ENCODE peak calls at places on chromosome 14, in eight cellular contexts. K is GM23338, B is foreskin fibroblast, U is lower leg skin, O is dorsolateral prefrontal cortex, L is AG10803, D is endothelial cell of umbilical vein, Y is GM13977. Q is an unnamed sample.

GRCh38 chr14:101068293-101068957 is 164.9 kb upstream of the RTL1 start:
- DNase-seq in K (no peak), B (no peak), U (peak; percentile 49), O (peak; percentile 53), L (no peak), D (no peak), Y (no peak), Q (no peak)

GRCh38 chr14:100122481-100123215 is 36.8 kb downstream of the DEGS2 start:
- DNase-seq in K (no peak), B (no peak), U (no peak), O (no peak), L (no peak), D (no peak), Y (no peak), Q (no peak)

GRCh38 chr14:65169351-65169750 is 67.0 kb upstream of the MAX start:
- DNase-seq in K (no peak), B (peak; percentile 88), U (no peak), O (no peak), L (peak; percentile 80), D (no peak), Y (peak; percentile 83), Q (peak; percentile 76)

GRCh38 chr14:80017796-80018195 is 193.5 kb downstream of the DIO2 start:
- DNase-seq in K (no peak), B (no peak), U (no peak), O (no peak), L (no peak), D (no peak), Y (no peak), Q (no peak)

GRCh38 chr14:77026166-77026929 is 2.2 kb downstream of the IRF2BPL start:
- DNase-seq in K (peak; percentile 56), B (peak; percentile 59), U (no peak), O (no peak), L (peak; percentile 50), D (peak; percentile 61), Y (no peak), Q (no peak)

GRCh38 chr14:91367173-91368171 is 50.1 kb downstream of the CCDC88C start:
- DNase-seq in K (no peak), B (no peak), U (no peak), O (no peak), L (no peak), D (peak; percentile 40), Y (peak; percentile 86), Q (peak; percentile 81)

GRCh38 chr14:54774824-54775223 is 127.8 kb downstream of the GCH1 start:
- DNase-seq in K (no peak), B (no peak), U (peak; percentile 83), O (no peak), L (no peak), D (no peak), Y (no peak), Q (no peak)

GRCh38 chr14:90288646-90289355 is 32.4 kb downstream of the PSMC1 start:
- DNase-seq in K (no peak), B (peak; percentile 71), U (peak; percentile 64), O (no peak), L (peak; percentile 29), D (peak; percentile 68), Y (no peak), Q (peak; percentile 38)

GRCh38 chr14:65336191-65336591 is 76.3 kb upstream of the FUT8 start:
- DNase-seq in K (no peak), B (peak; percentile 73), U (no peak), O (no peak), L (peak; percentile 77), D (no peak), Y (peak; percentile 47), Q (no peak)

GRCh38 chr14:21063479-21063878 is 5.9 kb downstream of the RNASE8 start:
- DNase-seq in K (peak; percentile 23), B (peak; percentile 71), U (peak; percentile 80), O (no peak), L (peak; percentile 90), D (no peak), Y (no peak), Q (no peak)

GRCh38 chr14:75514673-75515630 is 7.3 kb upstream of the BATF start:
- DNase-seq in K (peak; percentile 60), B (peak; percentile 61), U (no peak), O (no peak), L (no peak), D (peak; percentile 17), Y (peak; percentile 57), Q (peak; percentile 60)

GRCh38 chr14:95774265-95775160 is 60.6 kb upstream of the TCL1A start:
- DNase-seq in K (peak; percentile 86), B (peak; percentile 69), U (peak; percentile 86), O (no peak), L (peak; percentile 34), D (peak; percentile 55), Y (peak; percentile 78), Q (peak; percentile 77)

DNA sequence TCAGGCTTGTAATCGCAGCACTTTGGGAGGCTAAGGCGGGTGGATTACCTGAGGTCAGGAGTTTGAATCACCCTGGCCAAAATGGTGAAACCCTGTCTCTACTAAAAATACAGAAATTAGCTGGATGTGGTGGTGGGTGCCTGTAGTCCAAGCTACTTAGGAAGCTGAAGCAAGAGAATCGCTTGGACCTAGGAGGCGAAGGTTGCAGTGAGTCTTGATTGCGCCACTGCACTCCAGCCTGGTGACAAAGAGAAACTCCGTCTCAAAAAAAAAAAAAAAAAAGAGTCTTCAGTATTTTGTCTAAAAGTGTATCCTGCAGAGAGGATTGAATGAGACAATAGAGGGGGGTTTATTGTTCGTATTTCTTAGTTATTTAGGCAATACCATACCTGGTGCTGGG is 25.3 kb downstream of the FOXA1 start:
- DNase-seq in K (no peak), B (no peak), U (no peak), O (no peak), L (no peak), D (no peak), Y (no peak), Q (no peak)
- TF ChIP-seq CTCF in K (no peak), B (no peak), U (no peak), O (no peak), L (no peak), D (no peak), Y (no peak), Q (no peak)

GRCh38 chr14:36646664-36647416 is 14.8 kb upstream of the PAX9 start:
- DNase-seq in K (peak; percentile 67), B (no peak), U (no peak), O (no peak), L (peak; percentile 27), D (no peak), Y (peak; percentile 25), Q (peak; percentile 10)
- TF ChIP-seq CTCF in K (peak; percentile 52), B (no peak), U (no peak), O (no peak), L (peak; percentile 26), D (peak; percentile 21), Y (no peak), Q (no peak)

GRCh38 chr14:92549096-92549852 is 35.7 kb downstream of the RIN3 start:
- DNase-seq in K (no peak), B (peak; percentile 31), U (no peak), O (no peak), L (peak; percentile 23), D (no peak), Y (no peak), Q (no peak)

GRCh38 chr14:92552066-92552465 is 38.5 kb downstream of the RIN3 start:
- DNase-seq in K (no peak), B (no peak), U (no peak), O (no peak), L (no peak), D (no peak), Y (no peak), Q (no peak)

GRCh38 chr14:92549853-92550244 is 36.3 kb downstream of the RIN3 start:
- DNase-seq in K (no peak), B (peak; percentile 70), U (peak; percentile 90), O (no peak), L (peak; percentile 78), D (no peak), Y (no peak), Q (no peak)

GRCh38 chr14:92553456-92553855 is 39.9 kb downstream of the RIN3 start:
- DNase-seq in K (peak; percentile 52), B (peak; percentile 23), U (no peak), O (no peak), L (peak; percentile 43), D (no peak), Y (no peak), Q (no peak)

DNA sequence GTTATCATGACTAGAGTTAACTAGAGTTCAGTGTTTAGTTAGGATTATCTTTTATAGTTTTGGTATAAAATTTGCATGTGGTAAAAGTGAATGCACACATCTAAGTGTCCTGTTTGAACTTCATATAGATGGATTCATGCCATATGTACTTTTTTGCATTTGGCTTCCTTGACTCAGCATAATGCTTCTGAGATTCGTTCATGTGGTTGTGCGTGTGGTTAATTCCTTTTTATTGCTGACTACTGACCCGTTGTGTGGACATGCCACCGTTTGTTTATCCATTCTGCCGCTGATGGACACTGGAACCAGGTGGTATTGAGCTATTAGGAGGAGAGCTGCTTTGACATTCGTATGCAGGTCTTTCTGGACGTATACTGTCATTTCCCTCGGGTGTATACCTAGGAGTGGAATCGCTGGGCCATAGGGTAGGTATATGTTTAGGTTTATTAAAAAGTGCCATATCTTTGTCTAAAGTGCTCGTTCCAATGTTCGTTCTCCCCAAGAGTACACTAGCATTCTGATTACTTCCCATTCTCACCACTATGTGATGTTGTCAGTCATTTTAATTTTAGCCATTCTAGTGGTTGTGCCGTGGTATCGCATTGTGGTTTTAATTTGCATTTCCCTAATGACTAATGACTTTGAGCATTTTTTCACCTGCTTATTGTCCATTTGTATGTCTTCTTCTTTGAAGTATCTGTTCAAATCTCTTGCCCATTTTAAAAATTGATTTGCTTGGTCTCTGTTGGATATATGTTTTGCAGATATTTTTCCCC is 37.7 kb downstream of the RIN3 start:
- DNase-seq in K (no peak), B (no peak), U (no peak), O (no peak), L (no peak), D (no peak), Y (peak; percentile 73), Q (peak; percentile 66)
- TF ChIP-seq CTCF in K (no peak), B (no peak), U (no peak), O (no peak), L (no peak), D (no peak), Y (peak; percentile 32), Q (peak; percentile 26)

GRCh38 chr14:24831677-24832076 is 197.7 kb upstream of the GZMB start:
- DNase-seq in K (no peak), B (no peak), U (no peak), O (no peak), L (no peak), D (no peak), Y (no peak), Q (no peak)
- TF ChIP-seq CTCF in K (no peak), B (no peak), U (no peak), O (no peak), L (no peak), D (no peak), Y (no peak), Q (no peak)

GRCh38 chr14:28867571-28867970 is 101.0 kb downstream of the FOXG1 start:
- DNase-seq in K (no peak), B (peak; percentile 23), U (no peak), O (no peak), L (no peak), D (no peak), Y (no peak), Q (no peak)
- TF ChIP-seq CTCF in K (no peak), B (no peak), U (no peak), O (no peak), L (no peak), D (no peak), Y (no peak), Q (no peak)

GRCh38 chr14:64060648-64061096 is 207.9 kb downstream of the SYNE2 start:
- DNase-seq in K (peak; percentile 95), B (peak; percentile 22), U (no peak), O (no peak), L (no peak), D (peak; percentile 10), Y (no peak), Q (no peak)
- TF ChIP-seq CTCF in K (peak; percentile 76), B (peak; percentile 26), U (no peak), O (no peak), L (peak; percentile 48), D (peak; percentile 53), Y (peak; percentile 28), Q (peak; percentile 12)

GRCh38 chr14:56349942-56350341 is 229.7 kb upstream of the TMEM260 start:
- DNase-seq in K (no peak), B (no peak), U (no peak), O (no peak), L (no peak), D (peak; percentile 24), Y (no peak), Q (no peak)
- TF ChIP-seq CTCF in K (no peak), B (no peak), U (no peak), O (no peak), L (no peak), D (no peak), Y (no peak), Q (no peak)